ENCODE peak calls at places on chromosomes 3 and 15, in six cellular contexts. Y is GM12891, A is HepG2, V is GM12878, C is H1, S is K562. Z is an unnamed sample.

GRCh38 chr3:143358155-143358792 is 238.7 kb downstream of the CHST2 start:
- DNase-seq in Y (no peak), A (no peak), V (no peak), C (no peak), S (no peak), Z (no peak)

GRCh38 chr3:124648551-124648950 is 81.7 kb upstream of the UMPS start:
- DNase-seq in Y (no peak), A (no peak), V (no peak), C (no peak), S (no peak), Z (no peak)

GRCh38 chr3:128794067-128794768 is 68.2 kb downstream of the RAB7A start:
- DNase-seq in Y (no peak), A (no peak), V (no peak), C (no peak), S (peak; percentile 51), Z (no peak)

GRCh38 chr15:68192804-68193521 is 12.2 kb downstream of the CALML4 start:
- DNase-seq in Y (no peak), A (no peak), V (no peak), C (no peak), S (no peak), Z (no peak)

GRCh38 chr3:151366993-151367392 is 17.6 kb downstream of the P2RY12 start:
- DNase-seq in Y (no peak), A (no peak), V (no peak), C (no peak), S (no peak), Z (no peak)

GRCh38 chr3:14481018-14481645 is 59.0 kb downstream of the GRIP2 start:
- DNase-seq in Y (no peak), A (no peak), V (no peak), C (no peak), S (no peak), Z (no peak)

GRCh38 chr3:42228796-42229195 is 37.2 kb downstream of the CCK start:
- DNase-seq in Y (no peak), A (peak; percentile 20), V (no peak), C (no peak), S (peak; percentile 34), Z (no peak)

GRCh38 chr3:138625707-138626365 is 17.3 kb downstream of the FAIM start:
- DNase-seq in Y (no peak), A (no peak), V (peak; percentile 11), C (no peak), S (no peak), Z (no peak)

GRCh38 chr15:60972301-60972700 is 256.8 kb downstream of the RORA start:
- DNase-seq in Y (no peak), A (no peak), V (no peak), C (no peak), S (no peak), Z (no peak)

GRCh38 chr15:83358972-83359564 is 74.6 kb upstream of the BNC1 start:
- DNase-seq in Y (no peak), A (no peak), V (no peak), C (no peak), S (no peak), Z (no peak)

GRCh38 chr3:129003578-129004112 is 2.5 kb downstream of the EFCC1 start:
- DNase-seq in Y (no peak), A (peak; percentile 23), V (no peak), C (no peak), S (no peak), Z (no peak)

GRCh38 chr3:53709856-53710674 is 136.2 kb downstream of the CHDH start:
- DNase-seq in Y (peak; percentile 51), A (peak; percentile 50), V (no peak), C (peak; percentile 60), S (peak; percentile 59), Z (peak; percentile 45)

GRCh38 chr3:40971191-40972168 is 227.8 kb upstream of the CTNNB1 start:
- DNase-seq in Y (peak; percentile 17), A (peak; percentile 53), V (peak; percentile 93), C (no peak), S (peak; percentile 22), Z (peak; percentile 25)

GRCh38 chr15:79942656-79943481 is 28.1 kb downstream of the BCL2A1 start:
- DNase-seq in Y (no peak), A (no peak), V (no peak), C (no peak), S (no peak), Z (no peak)

GRCh38 chr3:169505577-169506155 is 157.8 kb downstream of the MECOM start:
- DNase-seq in Y (no peak), A (peak; percentile 1), V (no peak), C (no peak), S (peak; percentile 10), Z (no peak)

GRCh38 chr3:136728918-136729317 is 23.3 kb downstream of the STAG1 start:
- DNase-seq in Y (no peak), A (no peak), V (no peak), C (no peak), S (no peak), Z (no peak)

GRCh38 chr3:80733522-80734176 is 965.9 kb upstream of the ROBO1 start:
- DNase-seq in Y (no peak), A (peak; percentile 95), V (no peak), C (no peak), S (peak; percentile 80), Z (no peak)

GRCh38 chr3:136120373-136121348 is 75.5 kb downstream of the MSL2 start:
- DNase-seq in Y (no peak), A (no peak), V (no peak), C (no peak), S (no peak), Z (no peak)

GRCh38 chr3:36892457-36893136 is 52.3 kb downstream of the TRANK1 start:
- DNase-seq in Y (no peak), A (no peak), V (no peak), C (no peak), S (no peak), Z (no peak)

GRCh38 chr15:63136742-63137141 is 15.1 kb downstream of the LACTB start:
- DNase-seq in Y (no peak), A (no peak), V (no peak), C (no peak), S (no peak), Z (no peak)

GRCh38 chr3:37957185-37957936 is 33.2 kb upstream of the VILL start:
- DNase-seq in Y (no peak), A (no peak), V (no peak), C (no peak), S (no peak), Z (no peak)

GRCh38 chr3:178443634-178444033 is 92.6 kb upstream of the KCNMB2 start:
- DNase-seq in Y (no peak), A (no peak), V (no peak), C (no peak), S (no peak), Z (no peak)

GRCh38 chr3:53544357-53544756 is 49.9 kb downstream of the CACNA1D start:
- DNase-seq in Y (no peak), A (no peak), V (no peak), C (no peak), S (no peak), Z (no peak)

GRCh38 chr15:77144492-77145070 is 73.7 kb upstream of the TSPAN3 start:
- DNase-seq in Y (no peak), A (no peak), V (no peak), C (no peak), S (no peak), Z (no peak)
- TF ChIP-seq POLR2AphosphoS5 in Y (no peak), A (no peak), V (no peak), C (no peak), S (no peak), Z (no peak)

GRCh38 chr3:29552036-29552435 is 271.2 kb downstream of the RBMS3 start:
- DNase-seq in Y (no peak), A (no peak), V (no peak), C (no peak), S (no peak), Z (no peak)
- TF ChIP-seq TAF1 in Y (no peak), A (no peak), V (no peak), C (no peak), S (no peak), Z (no peak)

GRCh38 chr3:64438837-64439236 is 213.6 kb upstream of the PRICKLE2 start:
- DNase-seq in Y (no peak), A (no peak), V (no peak), C (no peak), S (no peak), Z (no peak)
- TF ChIP-seq POLR2A in Y (no peak), A (no peak), V (no peak), C (no peak), S (no peak), Z (no peak)

DNA sequence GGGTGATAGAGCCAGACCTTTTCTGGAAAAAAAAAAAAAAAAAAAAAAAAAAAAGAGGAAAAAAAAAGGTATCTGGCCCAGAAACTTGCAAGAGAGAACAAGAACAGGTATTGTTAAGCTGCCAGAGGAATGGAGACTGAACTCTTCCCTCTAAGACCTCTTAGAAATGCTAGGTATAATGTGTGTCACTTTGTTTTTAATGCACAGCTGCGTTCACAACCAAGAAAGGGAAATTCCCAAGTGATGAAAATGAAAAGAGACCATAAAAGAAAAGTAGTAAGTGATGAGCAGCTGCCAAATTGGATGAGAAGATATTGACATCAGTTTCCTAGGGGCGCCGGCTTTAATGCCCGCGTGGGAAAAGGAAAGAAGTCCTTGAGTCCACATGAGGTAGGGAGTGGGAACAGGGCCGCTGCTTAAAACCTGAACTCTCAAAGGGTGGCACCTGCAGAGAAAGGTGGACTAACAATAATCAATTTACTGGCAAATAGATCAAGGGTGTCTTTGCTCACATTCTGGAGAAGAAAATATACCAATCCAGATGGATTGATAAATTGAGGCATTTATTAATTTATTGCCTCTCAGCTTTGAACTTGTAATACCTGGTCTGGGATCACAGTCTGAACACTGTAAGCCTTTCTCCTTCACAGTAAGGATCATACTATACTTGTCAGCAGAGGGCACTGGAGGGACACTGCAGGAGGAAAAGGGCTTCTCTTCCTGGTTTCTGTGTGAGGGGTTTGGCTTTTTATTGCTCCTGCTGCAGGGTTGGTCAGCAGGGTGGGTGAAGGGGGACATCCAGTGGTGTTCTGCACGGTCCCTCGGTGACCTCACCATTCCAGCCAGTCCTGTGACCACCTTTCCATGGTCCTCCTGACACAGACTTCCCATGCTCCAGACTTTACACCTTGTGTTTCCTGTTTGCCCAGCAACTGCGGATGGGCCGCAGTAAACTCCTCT is 131.6 kb downstream of the AQP9 start:
- DNase-seq in Y (no peak), A (peak; percentile 71), V (peak; percentile 17), C (no peak), S (peak; percentile 59), Z (no peak)
- TF ChIP-seq POLR2AphosphoS5 in Y (no peak), A (no peak), V (no peak), C (no peak), S (no peak), Z (no peak)

GRCh38 chr3:118842147-118842863 is 192.3 kb downstream of the IGSF11 start:
- DNase-seq in Y (no peak), A (no peak), V (peak; percentile 20), C (no peak), S (peak; percentile 10), Z (no peak)
- TF ChIP-seq TAF1 in Y (no peak), A (no peak), V (no peak), C (no peak), S (no peak), Z (no peak)

Z was measured in GM12892.